ENCODE peak calls at places on chromosomes 7 and 10, in seven cellular contexts. One of them, this sample, is unnamed.

GRCh38 chr10:127267442-127267841 is 71.1 kb upstream of the INSYN2A start:
- DNase-seq in SK-MEL-5: no peak
- DNase-seq in GM12865: no peak
- DNase-seq in GDM1: no peak
- DNase-seq in tibial nerve: no peak
- DNase-seq in body of pancreas: no peak
- DNase-seq in foreskin fibroblast: no peak
- DNase-seq in this sample: no peak

GRCh38 chr7:99624487-99624886 is 7.7 kb downstream of the ZSCAN25 start:
- DNase-seq in GDM1: no peak
- DNase-seq in foreskin fibroblast: no peak
- DNase-seq in GM12865: no peak
- DNase-seq in SK-MEL-5: no peak
- DNase-seq in body of pancreas: peak; percentile 17
- DNase-seq in tibial nerve: no peak
- DNase-seq in this sample: no peak

GRCh38 chr10:119205926-119206602 is 1.3 kb upstream of the GRK5 start:
- DNase-seq in GDM1: peak; percentile 56
- DNase-seq in foreskin fibroblast: no peak
- DNase-seq in SK-MEL-5: peak; percentile 89
- DNase-seq in GM12865: peak; percentile 90
- DNase-seq in body of pancreas: peak; percentile 58
- DNase-seq in tibial nerve: peak; percentile 50
- DNase-seq in this sample: no peak

GRCh38 chr7:143519411-143520131 is 41.9 kb downstream of the TAS2R41 start:
- DNase-seq in GDM1: no peak
- DNase-seq in foreskin fibroblast: peak; percentile 44
- DNase-seq in GM12865: no peak
- DNase-seq in body of pancreas: no peak
- DNase-seq in tibial nerve: no peak
- DNase-seq in SK-MEL-5: no peak
- DNase-seq in this sample: peak; percentile 9

GRCh38 chr7:27130540-27131389 is at the start of gene HOXA4:
- DNase-seq in GM12865: no peak
- DNase-seq in tibial nerve: peak; percentile 90
- DNase-seq in SK-MEL-5: peak; percentile 77
- DNase-seq in foreskin fibroblast: peak; percentile 86
- DNase-seq in body of pancreas: peak; percentile 60
- DNase-seq in GDM1: no peak
- DNase-seq in this sample: peak; percentile 90

GRCh38 chr10:74234569-74234968 is 83.5 kb downstream of the ADK start:
- DNase-seq in body of pancreas: no peak
- DNase-seq in GDM1: no peak
- DNase-seq in SK-MEL-5: peak; percentile 12
- DNase-seq in foreskin fibroblast: no peak
- DNase-seq in tibial nerve: no peak
- DNase-seq in GM12865: no peak
- DNase-seq in this sample: peak; percentile 49

GRCh38 chr7:44284881-44285541 is 40.4 kb downstream of the CAMK2B start:
- DNase-seq in tibial nerve: no peak
- DNase-seq in body of pancreas: peak; percentile 2
- DNase-seq in foreskin fibroblast: no peak
- DNase-seq in SK-MEL-5: no peak
- DNase-seq in GM12865: no peak
- DNase-seq in GDM1: no peak
- DNase-seq in this sample: no peak

GRCh38 chr7:118918556-118918955 is 694.1 kb downstream of the ANKRD7 start:
- DNase-seq in foreskin fibroblast: no peak
- DNase-seq in GM12865: peak; percentile 8
- DNase-seq in tibial nerve: no peak
- DNase-seq in body of pancreas: no peak
- DNase-seq in SK-MEL-5: peak; percentile 71
- DNase-seq in GDM1: no peak
- DNase-seq in this sample: peak; percentile 48

GRCh38 chr10:30903397-30904138 is 128.1 kb downstream of the ZNF438 start:
- DNase-seq in GDM1: no peak
- DNase-seq in foreskin fibroblast: no peak
- DNase-seq in GM12865: no peak
- DNase-seq in SK-MEL-5: no peak
- DNase-seq in body of pancreas: no peak
- DNase-seq in tibial nerve: no peak
- DNase-seq in this sample: no peak

GRCh38 chr7:127978421-127978820 is 52.8 kb downstream of the LRRC4 start:
- DNase-seq in GDM1: no peak
- DNase-seq in SK-MEL-5: no peak
- DNase-seq in foreskin fibroblast: no peak
- DNase-seq in body of pancreas: no peak
- DNase-seq in tibial nerve: no peak
- DNase-seq in GM12865: no peak
- DNase-seq in this sample: no peak

GRCh38 chr7:155533120-155533826 is 13.1 kb downstream of the CNPY1 start:
- DNase-seq in GM12865: no peak
- DNase-seq in tibial nerve: no peak
- DNase-seq in SK-MEL-5: no peak
- DNase-seq in body of pancreas: peak; percentile 32
- DNase-seq in GDM1: no peak
- DNase-seq in foreskin fibroblast: no peak
- DNase-seq in this sample: no peak

GRCh38 chr10:27390681-27391080 is 113.4 kb upstream of the RAB18 start:
- DNase-seq in SK-MEL-5: no peak
- DNase-seq in GDM1: no peak
- DNase-seq in foreskin fibroblast: peak; percentile 33
- DNase-seq in GM12865: no peak
- DNase-seq in tibial nerve: no peak
- DNase-seq in body of pancreas: no peak
- DNase-seq in this sample: no peak

GRCh38 chr7:55028011-55028410 is 9.2 kb downstream of the EGFR start:
- DNase-seq in SK-MEL-5: no peak
- DNase-seq in tibial nerve: no peak
- DNase-seq in body of pancreas: no peak
- DNase-seq in foreskin fibroblast: no peak
- DNase-seq in GDM1: no peak
- DNase-seq in GM12865: no peak
- DNase-seq in this sample: no peak

GRCh38 chr10:69963835-69964710 is 88.6 kb upstream of the MACROH2A2 start:
- DNase-seq in foreskin fibroblast: no peak
- DNase-seq in tibial nerve: no peak
- DNase-seq in body of pancreas: no peak
- DNase-seq in GM12865: no peak
- DNase-seq in GDM1: no peak
- DNase-seq in SK-MEL-5: no peak
- DNase-seq in this sample: no peak

GRCh38 chr7:74525881-74526280 is 72.2 kb downstream of the GTF2IRD1 start:
- DNase-seq in SK-MEL-5: no peak
- DNase-seq in foreskin fibroblast: no peak
- DNase-seq in GDM1: no peak
- DNase-seq in body of pancreas: peak; percentile 88
- DNase-seq in tibial nerve: no peak
- DNase-seq in GM12865: no peak
- DNase-seq in this sample: no peak

GRCh38 chr7:28037220-28038010 is 143.2 kb downstream of the JAZF1 start:
- DNase-seq in body of pancreas: no peak
- DNase-seq in tibial nerve: no peak
- DNase-seq in GM12865: peak; percentile 75
- DNase-seq in foreskin fibroblast: peak; percentile 89
- DNase-seq in SK-MEL-5: peak; percentile 46
- DNase-seq in GDM1: peak; percentile 30
- DNase-seq in this sample: peak; percentile 72

GRCh38 chr10:115818015-115818414 is 455.0 kb downstream of the GFRA1 start:
- DNase-seq in tibial nerve: no peak
- DNase-seq in SK-MEL-5: peak; percentile 3
- DNase-seq in foreskin fibroblast: no peak
- DNase-seq in GM12865: no peak
- DNase-seq in body of pancreas: no peak
- DNase-seq in GDM1: no peak
- DNase-seq in this sample: no peak

GRCh38 chr7:150803161-150803860 is 2.7 kb downstream of the TMEM176A start:
- DNase-seq in tibial nerve: no peak
- DNase-seq in SK-MEL-5: no peak
- DNase-seq in GM12865: no peak
- DNase-seq in foreskin fibroblast: no peak
- DNase-seq in GDM1: no peak
- DNase-seq in body of pancreas: no peak
- DNase-seq in this sample: no peak

GRCh38 chr10:131907679-131908078 is 6.9 kb downstream of the PPP2R2D start:
- DNase-seq in GDM1: no peak
- DNase-seq in foreskin fibroblast: no peak
- DNase-seq in tibial nerve: no peak
- DNase-seq in SK-MEL-5: no peak
- DNase-seq in GM12865: no peak
- DNase-seq in body of pancreas: no peak
- DNase-seq in this sample: no peak

GRCh38 chr7:78020131-78020873 is 221.7 kb downstream of the PHTF2 start:
- DNase-seq in GM12865: peak; percentile 65
- DNase-seq in tibial nerve: peak; percentile 25
- DNase-seq in SK-MEL-5: peak; percentile 81
- DNase-seq in GDM1: peak; percentile 30
- DNase-seq in foreskin fibroblast: peak; percentile 81
- DNase-seq in body of pancreas: peak; percentile 73
- DNase-seq in this sample: peak; percentile 97